ENCODE peak calls at places on chromosome 3, in ten cellular contexts. Q is ovary; Z is MM.1S; J is SK-N-SH; N is mucosa of descending colon; R is bronchial epithelial cell; G is hepatocyte; O is CD4-positive, CD25-positive, alpha-beta regulatory T cell; D is neuronal stem cell; B is AG10803. E is an unnamed sample.

GRCh38 chr3:142647856-142648255 is 51.7 kb downstream of the PLS1 start:
- DNase-seq in Q (no peak), O (no peak), N (no peak), D (no peak), J (no peak), B (no peak), Z (no peak), R (peak), G (peak), E (no peak)

GRCh38 chr3:99645277-99646106 is 7.1 kb downstream of the COL8A1 start:
- DNase-seq in O (no peak), G (no peak), R (peak), Z (no peak), B (peak), Q (peak), D (peak), J (peak), N (no peak), E (peak)

GRCh38 chr3:101836907-101837598 is 12.3 kb upstream of the NFKBIZ start:
- DNase-seq in Z (no peak), D (no peak), G (no peak), J (no peak), B (peak), R (peak), N (no peak), O (no peak), Q (no peak), E (no peak)

GRCh38 chr3:17027344-17027743 is 142.6 kb downstream of the PLCL2 start:
- DNase-seq in Q (no peak), D (no peak), B (no peak), N (no peak), O (no peak), J (no peak), G (no peak), Z (no peak), R (no peak), E (no peak)

GRCh38 chr3:140529096-140529495 is 148.8 kb upstream of the TRIM42 start:
- DNase-seq in D (no peak), Q (peak), J (no peak), R (peak), Z (no peak), N (no peak), B (peak), G (peak), O (no peak), E (no peak)

GRCh38 chr3:129518581-129518980 is 9.9 kb upstream of the RHO start:
- DNase-seq in N (no peak), B (no peak), O (no peak), D (no peak), Q (no peak), J (no peak), G (no peak), R (no peak), Z (no peak), E (no peak)

GRCh38 chr3:8490079-8490552 is 11.5 kb upstream of the LMCD1 start:
- DNase-seq in N (no peak), G (peak), Q (no peak), Z (no peak), D (no peak), B (peak), O (no peak), R (peak), J (no peak), E (no peak)

GRCh38 chr3:23442598-23443383 is 239.7 kb downstream of the UBE2E2 start:
- DNase-seq in Q (no peak), R (no peak), D (no peak), J (peak), B (peak), Z (peak), N (no peak), G (peak), O (peak), E (peak)

GRCh38 chr3:127072221-127072771 is 89.4 kb downstream of the PLXNA1 start:
- DNase-seq in J (no peak), Q (no peak), O (no peak), N (no peak), R (no peak), B (no peak), G (no peak), D (no peak), Z (no peak), E (no peak)

GRCh38 chr3:40053663-40054062 is 244.3 kb downstream of the MYRIP start:
- DNase-seq in D (no peak), B (no peak), O (no peak), Z (no peak), Q (no peak), R (no peak), N (no peak), G (no peak), J (no peak), E (no peak)

GRCh38 chr3:53109190-53109589 is 21.0 kb downstream of the RFT1 start:
- DNase-seq in O (no peak), G (no peak), Z (peak), J (no peak), D (no peak), R (peak), B (peak), N (no peak), Q (no peak), E (peak)

GRCh38 chr3:73796382-73796781 is 171.6 kb upstream of the PDZRN3 start:
- DNase-seq in N (no peak), J (no peak), Q (no peak), R (no peak), O (no peak), Z (no peak), D (no peak), B (no peak), G (no peak), E (no peak)

GRCh38 chr3:9787714-9788113 is 4.6 kb downstream of the TADA3 start:
- DNase-seq in N (no peak), R (no peak), J (no peak), G (no peak), B (no peak), Z (no peak), D (no peak), Q (no peak), O (no peak), E (peak)

GRCh38 chr3:156687023-156687422 is 12.6 kb downstream of the TIPARP start:
- DNase-seq in Q (no peak), B (no peak), J (no peak), N (no peak), R (no peak), G (no peak), D (no peak), Z (peak), O (no peak), E (no peak)

GRCh38 chr3:4680227-4680691 is 187.1 kb downstream of the ITPR1 start:
- DNase-seq in B (peak), G (peak), R (no peak), D (no peak), Z (no peak), N (no peak), Q (no peak), J (no peak), O (no peak), E (no peak)

GRCh38 chr3:129369711-129370110 is 58.7 kb downstream of the EFCAB12 start:
- DNase-seq in N (no peak), R (no peak), B (no peak), O (no peak), Q (no peak), J (no peak), D (no peak), G (no peak), Z (no peak), E (no peak)

GRCh38 chr3:155241559-155241958 is 51.9 kb downstream of the STRIT1 start:
- DNase-seq in N (no peak), R (no peak), B (peak), Z (no peak), J (peak), O (no peak), Q (no peak), D (no peak), G (no peak), E (no peak)

GRCh38 chr3:99118381-99118780 is 216.9 kb upstream of the DCBLD2 start:
- DNase-seq in Z (no peak), D (no peak), G (no peak), N (no peak), B (peak), R (no peak), J (no peak), Q (no peak), O (no peak), E (no peak)

GRCh38 chr3:172174396-172175253 is 135.2 kb downstream of the FNDC3B start:
- DNase-seq in O (no peak), B (no peak), D (no peak), R (no peak), J (peak), N (no peak), Q (no peak), G (no peak), Z (no peak), E (no peak)

GRCh38 chr3:11770105-11770476 is 76.6 kb downstream of the TAMM41 start:
- DNase-seq in D (no peak), Z (no peak), N (no peak), B (no peak), R (no peak), G (peak), Q (no peak), O (no peak), J (peak), E (no peak)

GRCh38 chr3:16406579-16406978 is 106.9 kb downstream of the RFTN1 start:
- DNase-seq in O (no peak), N (no peak), G (no peak), B (no peak), R (no peak), D (no peak), Z (no peak), Q (no peak), J (no peak), E (no peak)

GRCh38 chr3:139120336-139120971 is 75.8 kb upstream of the PRR23C start:
- DNase-seq in Z (no peak), Q (no peak), B (peak), O (no peak), N (no peak), R (peak), D (no peak), G (peak), J (no peak), E (no peak)

GRCh38 chr3:71309342-71309741 is 274.2 kb downstream of the FOXP1 start:
- DNase-seq in J (no peak), O (peak), G (no peak), D (no peak), Z (no peak), B (peak), Q (no peak), N (no peak), R (peak), E (peak)

GRCh38 chr3:69328903-69329302 is 57.0 kb downstream of the FRMD4B start:
- DNase-seq in O (no peak), D (no peak), G (no peak), R (no peak), B (no peak), J (no peak), Z (no peak), Q (no peak), N (no peak), E (no peak)

GRCh38 chr3:24802614-24803013 is 308.0 kb upstream of the THRB start:
- DNase-seq in D (no peak), B (no peak), R (no peak), J (no peak), Z (no peak), O (no peak), Q (no peak), G (no peak), N (no peak), E (no peak)

GRCh38 chr3:25803833-25804232 is 13.9 kb downstream of the OXSM start:
- DNase-seq in N (no peak), Q (no peak), J (no peak), B (no peak), R (no peak), Z (no peak), D (no peak), G (no peak), O (no peak), E (no peak)

GRCh38 chr3:72536206-72536887 is 311.9 kb downstream of the SHQ1 start:
- DNase-seq in B (no peak), G (no peak), D (no peak), J (no peak), Q (no peak), R (no peak), O (no peak), Z (no peak), N (no peak), E (no peak)

GRCh38 chr3:149468504-149469212 is 5.8 kb upstream of the TM4SF4 start:
- DNase-seq in N (no peak), G (no peak), R (no peak), J (no peak), D (no peak), Q (no peak), O (no peak), Z (peak), B (no peak), E (no peak)

GRCh38 chr3:135891121-135891520 is 74.4 kb upstream of the PPP2R3A start:
- DNase-seq in Z (no peak), Q (no peak), O (no peak), R (no peak), N (no peak), J (no peak), B (no peak), G (no peak), D (no peak), E (no peak)

GRCh38 chr3:22089284-22089683 is 338.3 kb upstream of the ZNF385D start:
- DNase-seq in R (peak), J (peak), O (no peak), B (no peak), D (peak), N (no peak), G (peak), Z (peak), Q (no peak), E (peak)

GRCh38 chr3:64599651-64600050 is 88.1 kb downstream of the ADAMTS9 start:
- DNase-seq in J (peak), G (no peak), Z (no peak), O (no peak), Q (no peak), N (no peak), R (no peak), B (no peak), D (no peak), E (no peak)

DNA sequence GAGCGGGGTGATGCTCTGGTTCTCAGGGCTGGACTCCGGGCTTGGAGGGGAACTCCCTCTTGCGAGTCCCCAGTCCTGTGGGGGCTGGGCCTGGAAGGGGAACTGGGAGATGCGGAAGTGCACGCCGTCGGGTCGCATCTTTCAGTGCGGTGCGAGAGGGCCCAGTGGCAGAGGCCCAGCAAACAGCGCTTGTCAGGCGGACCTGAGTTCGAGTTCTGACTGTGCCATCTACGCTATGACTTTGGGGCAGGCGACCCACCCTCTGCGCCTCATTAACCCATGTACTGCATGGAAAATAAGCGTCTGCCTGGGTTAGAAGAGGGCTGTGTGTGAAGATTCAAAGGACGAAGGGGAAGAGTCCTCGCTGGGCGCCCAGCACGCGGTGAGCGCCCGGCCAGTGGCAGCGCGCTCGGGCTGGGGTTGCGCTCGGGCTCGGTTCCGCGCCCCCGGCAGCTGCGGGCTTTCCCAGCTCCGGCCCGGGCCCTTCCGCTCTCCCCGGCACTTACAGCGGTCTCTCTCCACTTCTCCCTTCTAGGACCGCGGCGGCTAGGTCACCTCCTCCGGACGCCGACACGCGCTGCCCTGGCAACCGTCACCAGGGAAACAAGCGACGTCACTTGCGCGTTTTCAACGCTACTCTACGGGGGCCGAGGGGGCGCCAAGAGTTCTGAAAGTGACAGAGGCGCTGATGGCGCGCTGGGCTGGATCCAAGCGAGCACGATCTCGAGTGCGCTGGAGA is at the start of gene CCDC13:
- DNase-seq in Q (peak), B (peak), D (peak), G (peak), R (peak), O (peak), N (peak), J (peak), Z (peak), E (peak)
- H3K4me3 ChIP-seq in Q (peak), B (peak), D (peak), G (peak), R (peak), O (peak), N (no peak), J (peak), Z (peak), E (peak)

GRCh38 chr3:58272891-58273290 is 33.2 kb upstream of the RPP14 start:
- DNase-seq in G (no peak), Q (no peak), J (no peak), N (no peak), Z (no peak), B (peak), D (no peak), O (no peak), R (no peak), E (no peak)
- H3K4me3 ChIP-seq in G (no peak), Q (no peak), J (no peak), N (no peak), Z (no peak), B (no peak), D (no peak), O (no peak), R (no peak), E (no peak)

GRCh38 chr3:190849607-190850006 is 12.9 kb downstream of the GMNC start:
- DNase-seq in O (no peak), Z (no peak), D (no peak), G (no peak), N (no peak), R (peak), J (no peak), B (no peak), Q (no peak), E (no peak)

GRCh38 chr3:190860531-190860930 is 2.0 kb downstream of the GMNC start:
- DNase-seq in O (no peak), N (no peak), Q (no peak), B (no peak), G (no peak), J (no peak), R (no peak), D (no peak), Z (no peak), E (no peak)

GRCh38 chr3:190854062-190854461 is 8.4 kb downstream of the GMNC start:
- DNase-seq in N (no peak), J (no peak), G (no peak), D (no peak), Q (no peak), O (no peak), B (no peak), R (no peak), Z (no peak), E (no peak)

GRCh38 chr3:190853464-190853863 is 9.0 kb downstream of the GMNC start:
- DNase-seq in R (peak), G (no peak), N (no peak), O (no peak), Q (no peak), Z (no peak), J (no peak), B (no peak), D (no peak), E (no peak)

DNA sequence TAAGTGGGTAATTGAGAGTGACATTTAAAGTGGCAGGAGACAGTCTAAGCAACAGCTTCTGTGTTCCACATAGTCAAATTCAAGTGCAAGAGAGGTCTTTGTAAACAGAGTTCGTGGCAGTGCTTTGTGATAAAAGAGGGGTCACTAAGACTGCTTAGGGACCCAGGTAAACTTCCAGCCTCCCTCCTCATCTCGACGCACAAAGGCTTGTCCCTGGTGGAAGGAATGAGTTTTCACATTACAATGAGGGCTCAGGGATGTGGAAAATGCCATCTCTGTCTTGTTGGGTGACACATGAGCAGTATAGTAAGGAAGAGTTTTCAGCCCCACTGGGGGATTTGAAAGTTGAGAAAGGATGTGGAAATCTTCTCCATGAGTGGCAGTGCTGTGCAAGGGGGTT is 7.3 kb downstream of the GMNC start:
- DNase-seq in D (no peak), N (no peak), B (no peak), Q (no peak), Z (no peak), R (no peak), O (no peak), G (no peak), J (no peak), E (no peak)
- H3K4me3 ChIP-seq in D (no peak), N (no peak), B (no peak), Q (no peak), Z (no peak), R (no peak), O (no peak), G (no peak), J (no peak), E (no peak)

DNA sequence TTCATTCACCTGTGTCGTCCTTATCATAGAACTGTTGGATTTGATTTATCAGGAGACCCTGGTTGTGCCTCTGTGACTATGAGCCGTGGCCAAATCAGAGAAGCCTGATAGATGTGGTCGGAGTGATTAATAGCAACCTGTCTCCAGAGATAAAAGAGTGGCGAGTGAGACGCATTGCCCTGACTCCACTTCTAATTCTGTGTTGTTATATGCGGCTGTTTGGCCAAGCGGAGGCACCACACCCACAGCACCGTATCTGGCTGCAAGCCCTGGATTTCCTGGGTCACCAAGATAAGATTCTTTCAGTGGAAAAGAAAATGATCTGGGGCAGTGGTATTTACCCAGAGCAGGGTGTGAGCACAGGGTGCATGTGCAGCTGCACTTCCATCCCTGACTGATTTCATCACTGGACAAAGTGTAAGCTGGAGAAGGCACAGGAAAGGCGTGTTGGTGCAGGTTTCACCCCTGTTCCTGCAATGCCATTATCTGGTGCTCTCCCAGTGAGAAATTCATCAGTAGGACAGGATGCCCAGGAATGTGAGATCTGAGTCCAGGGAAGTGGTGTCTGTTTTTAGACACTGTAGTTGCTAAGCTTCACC is 84.7 kb downstream of the CD47 start:
- DNase-seq in Z (no peak), B (peak), J (peak), R (peak), N (peak), O (no peak), G (peak), Q (no peak), D (no peak), E (no peak)
- H3K4me3 ChIP-seq in Z (no peak), B (no peak), J (no peak), R (no peak), N (no peak), O (no peak), G (no peak), Q (no peak), D (no peak), E (no peak)